ENCODE peak calls at places on chromosomes 13 and 19, in seven cellular contexts. O, D, W, B, M, G and K are unnamed samples. For H3K4me1, the result is how much of the 10 kb centered on the place peaks cover.

GRCh38 chr19:3617463-3617862 is 9.1 kb downstream of the CACTIN start:
- DNase-seq in O (no peak), D (no peak), W (no peak), B (no peak), M (no peak), G (no peak), K (no peak)

GRCh38 chr13:36362914-36363313 is 16.7 kb upstream of the SPART start:
- DNase-seq in O (no peak), D (no peak), W (no peak), B (no peak), M (no peak), G (no peak), K (no peak)

GRCh38 chr19:4911786-4912672 is 2.7 kb downstream of the UHRF1 start:
- DNase-seq in O (peak), D (peak), W (peak), B (peak), M (peak), G (peak), K (peak)

GRCh38 chr19:12885749-12886706 is 973 bp downstream of the KLF1 start:
- DNase-seq in O (no peak), D (no peak), W (no peak), B (peak), M (no peak), G (no peak), K (no peak)

GRCh38 chr13:59846845-59847620 is 316.7 kb downstream of the DIAPH3 start:
- DNase-seq in O (no peak), D (no peak), W (no peak), B (no peak), M (no peak), G (no peak), K (no peak)

GRCh38 chr19:4969292-4969771 is 419 bp downstream of the KDM4B start:
- DNase-seq in O (no peak), D (no peak), W (no peak), B (no peak), M (no peak), G (no peak), K (no peak)

GRCh38 chr19:35013820-35014754 is 14.0 kb downstream of the GRAMD1A start:
- DNase-seq in O (peak), D (no peak), W (no peak), B (no peak), M (no peak), G (no peak), K (no peak)

GRCh38 chr13:49610176-49610575 is 18.1 kb upstream of the ARL11 start:
- DNase-seq in O (no peak), D (no peak), W (peak), B (peak), M (no peak), G (no peak), K (no peak)

GRCh38 chr13:40315416-40316064 is 350.9 kb downstream of the FOXO1 start:
- DNase-seq in O (peak), D (no peak), W (peak), B (peak), M (no peak), G (no peak), K (peak)

GRCh38 chr19:38149597-38149996 is 74.4 kb downstream of the DPF1 start:
- DNase-seq in O (no peak), D (no peak), W (no peak), B (peak), M (no peak), G (no peak), K (peak)

GRCh38 chr19:4594199-4594598 is 34.7 kb upstream of the SEMA6B start:
- DNase-seq in O (no peak), D (no peak), W (no peak), B (no peak), M (no peak), G (no peak), K (no peak)

GRCh38 chr13:113550453-113550852 is 34.1 kb upstream of the TFDP1 start:
- DNase-seq in O (no peak), D (no peak), W (no peak), B (no peak), M (no peak), G (no peak), K (peak)

GRCh38 chr19:53892981-53893325 is 11.0 kb downstream of the PRKCG start:
- DNase-seq in O (no peak), D (no peak), W (no peak), B (no peak), M (no peak), G (no peak), K (no peak)

GRCh38 chr13:89883893-89884448 is 1463.5 kb upstream of the MIR17HG start:
- DNase-seq in O (no peak), D (no peak), W (no peak), B (no peak), M (no peak), G (no peak), K (no peak)

GRCh38 chr13:50357586-50358118 is 342.4 kb downstream of the KCNRG start:
- DNase-seq in O (no peak), D (no peak), W (peak), B (peak), M (no peak), G (no peak), K (peak)

GRCh38 chr13:42671502-42671901 is 97.5 kb downstream of the TNFSF11 start:
- DNase-seq in O (no peak), D (no peak), W (no peak), B (no peak), M (no peak), G (no peak), K (no peak)

GRCh38 chr19:57276430-57276829 is 3.9 kb upstream of the ZNF460 start:
- DNase-seq in O (no peak), D (no peak), W (no peak), B (no peak), M (no peak), G (no peak), K (no peak)

GRCh38 chr13:91087276-91087675 is 260.2 kb upstream of the MIR17HG start:
- DNase-seq in O (no peak), D (no peak), W (no peak), B (no peak), M (no peak), G (no peak), K (no peak)

GRCh38 chr19:35216833-35217707 is 11.5 kb downstream of the FAM187B start:
- DNase-seq in O (peak), D (no peak), W (peak), B (no peak), M (no peak), G (no peak), K (peak)

GRCh38 chr13:91247768-91248167 is 99.7 kb upstream of the MIR17HG start:
- DNase-seq in O (no peak), D (no peak), W (no peak), B (no peak), M (no peak), G (no peak), K (no peak)

GRCh38 chr13:91574756-91575155 is 176.3 kb downstream of the GPC5 start:
- DNase-seq in O (no peak), D (no peak), W (no peak), B (peak), M (no peak), G (no peak), K (no peak)

GRCh38 chr19:35074426-35075201 is 33.1 kb downstream of the HPN start:
- DNase-seq in O (no peak), D (no peak), W (no peak), B (no peak), M (no peak), G (no peak), K (no peak)

GRCh38 chr19:36152061-36152885 is at the start of gene COX7A1:
- DNase-seq in O (no peak), D (peak), W (peak), B (no peak), M (peak), G (no peak), K (peak)

GRCh38 chr13:38340624-38341023 is 9.0 kb upstream of the UFM1 start:
- DNase-seq in O (no peak), D (no peak), W (no peak), B (no peak), M (no peak), G (no peak), K (no peak)

GRCh38 chr13:80547885-80548284 is 207.0 kb upstream of the SPRY2 start:
- DNase-seq in O (no peak), D (no peak), W (peak), B (peak), M (no peak), G (no peak), K (no peak)

GRCh38 chr13:94557836-94558235 is 38.1 kb downstream of the TGDS start:
- DNase-seq in O (no peak), D (no peak), W (no peak), B (no peak), M (no peak), G (no peak), K (no peak)

GRCh38 chr13:37381502-37381901 is 217.1 kb downstream of the POSTN start:
- DNase-seq in O (no peak), D (no peak), W (no peak), B (peak), M (no peak), G (no peak), K (no peak)

GRCh38 chr19:3098141-3098514 is 4.0 kb downstream of the GNA11 start:
- DNase-seq in O (no peak), D (peak), W (peak), B (no peak), M (no peak), G (no peak), K (no peak)

GRCh38 chr13:95438297-95438696 is 114.2 kb upstream of the CLDN10 start:
- DNase-seq in O (no peak), D (no peak), W (no peak), B (no peak), M (no peak), G (no peak), K (no peak)

GRCh38 chr19:43316591-43317319 is 36.7 kb upstream of the CD177 start:
- DNase-seq in O (no peak), D (no peak), W (no peak), B (peak), M (no peak), G (no peak), K (no peak)

GRCh38 chr13:31223215-31223614 is 23.4 kb downstream of the B3GLCT start:
- DNase-seq in O (no peak), D (no peak), W (no peak), B (no peak), M (no peak), G (no peak), K (no peak)

GRCh38 chr19:52722062-52723005 is 12.5 kb downstream of the ZNF611 start:
- DNase-seq in O (no peak), D (no peak), W (no peak), B (peak), M (no peak), G (no peak), K (no peak)

GRCh38 chr13:27918918-27919255 is 913 bp upstream of the PDX1 start:
- DNase-seq in O (no peak), D (no peak), W (no peak), B (no peak), M (no peak), G (no peak), K (no peak)
- H3K4me1 ChIP-seq in O (under half), D (under half), W (under half), B (under half), M (under half), G (under half), K (under half)

GRCh38 chr13:110319774-110320509 is 12.9 kb downstream of the COL4A2 start:
- DNase-seq in O (no peak), D (no peak), W (no peak), B (peak), M (peak), G (no peak), K (no peak)
- H3K4me1 ChIP-seq in O (under half), D (half or more), W (half or more), B (under half), M (under half), G (half or more), K (under half)

DNA sequence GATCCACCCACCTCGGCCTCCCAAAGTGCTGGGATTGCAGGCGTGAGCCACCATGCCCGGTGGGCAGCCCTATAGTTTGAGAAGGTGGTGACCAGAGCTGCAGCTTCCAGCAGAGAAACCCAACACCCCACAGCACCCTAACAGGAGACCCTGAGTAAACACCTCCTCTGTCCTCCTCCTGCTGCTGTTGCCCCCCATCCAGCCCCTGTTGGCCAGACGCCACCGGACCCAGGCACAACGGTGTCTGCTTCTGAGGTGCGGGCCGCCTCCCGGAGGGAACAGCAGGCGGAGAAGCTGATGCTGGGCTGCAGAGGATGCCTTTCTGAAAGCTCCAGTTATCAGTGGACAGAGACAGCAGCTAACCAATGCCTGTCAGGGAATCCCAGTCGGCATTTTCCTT is 175.5 kb downstream of the COL4A1 start:
- DNase-seq in O (no peak), D (no peak), W (no peak), B (no peak), M (peak), G (no peak), K (no peak)
- H3K4me1 ChIP-seq in O (under half), D (half or more), W (under half), B (under half), M (under half), G (under half), K (under half)

GRCh38 chr19:2050349-2050990 is 574 bp downstream of the MKNK2 start:
- DNase-seq in O (no peak), D (no peak), W (no peak), B (no peak), M (no peak), G (no peak), K (no peak)
- H3K4me1 ChIP-seq in O (half or more), D (half or more), W (half or more), B (under half), M (under half), G (under half), K (half or more)

GRCh38 chr19:40798997-40799557 is at the start of gene EGLN2:
- DNase-seq in O (no peak), D (no peak), W (no peak), B (no peak), M (no peak), G (no peak), K (peak)
- H3K4me1 ChIP-seq in O (under half), D (half or more), W (under half), B (under half), M (under half), G (under half), K (under half)

GRCh38 chr19:39335168-39335567 is 675 bp downstream of the GMFG start:
- DNase-seq in O (no peak), D (no peak), W (no peak), B (no peak), M (no peak), G (no peak), K (no peak)
- H3K4me1 ChIP-seq in O (under half), D (under half), W (under half), B (under half), M (under half), G (under half), K (under half)